ENCODE peak calls at places on chromosomes 5 and 9, in eight cellular contexts. Q, E, A, S, O, Y, W and M are unnamed samples.

GRCh38 chr9:97437151-97437550 is 25.3 kb downstream of the TDRD7 start:
- DNase-seq in Q (no peak), E (no peak), A (no peak), S (no peak), O (no peak), Y (no peak), W (no peak), M (no peak)

GRCh38 chr9:4306066-4306787 is 6.4 kb upstream of the GLIS3 start:
- DNase-seq in Q (no peak), E (no peak), A (no peak), S (no peak), O (peak; percentile 28), Y (no peak), W (no peak), M (no peak)

GRCh38 chr5:31972558-31972957 is 201.6 kb downstream of the GOLPH3 start:
- DNase-seq in Q (no peak), E (no peak), A (no peak), S (no peak), O (no peak), Y (no peak), W (no peak), M (no peak)

GRCh38 chr9:15576350-15577050 is 23.7 kb downstream of the CCDC171 start:
- DNase-seq in Q (no peak), E (no peak), A (no peak), S (no peak), O (peak; percentile 11), Y (no peak), W (no peak), M (no peak)

GRCh38 chr9:118650407-118650806 is 718.8 kb downstream of the BRINP1 start:
- DNase-seq in Q (no peak), E (no peak), A (no peak), S (no peak), O (no peak), Y (no peak), W (no peak), M (no peak)

GRCh38 chr5:160315968-160316367 is 3.6 kb upstream of the CCNJL start:
- DNase-seq in Q (no peak), E (peak; percentile 98), A (no peak), S (no peak), O (peak; percentile 72), Y (no peak), W (no peak), M (no peak)

GRCh38 chr5:68171101-68171558 is 44.4 kb upstream of the PIK3R1 start:
- DNase-seq in Q (peak; percentile 91), E (no peak), A (no peak), S (peak; percentile 71), O (no peak), Y (no peak), W (no peak), M (no peak)

GRCh38 chr5:13957032-13957645 is 12.7 kb upstream of the DNAH5 start:
- DNase-seq in Q (no peak), E (peak; percentile 82), A (no peak), S (no peak), O (peak; percentile 66), Y (no peak), W (peak; percentile 27), M (no peak)

GRCh38 chr5:138927979-138928378 is 52.8 kb upstream of the LRRTM2 start:
- DNase-seq in Q (peak; percentile 77), E (no peak), A (no peak), S (peak; percentile 82), O (peak; percentile 73), Y (no peak), W (no peak), M (no peak)

GRCh38 chr9:82117025-82117424 is 128.5 kb downstream of the SPATA31D1 start:
- DNase-seq in Q (no peak), E (no peak), A (no peak), S (no peak), O (no peak), Y (no peak), W (no peak), M (no peak)

GRCh38 chr5:88602584-88602983 is 280.4 kb downstream of the MEF2C start:
- DNase-seq in Q (no peak), E (no peak), A (no peak), S (no peak), O (no peak), Y (no peak), W (peak; percentile 27), M (no peak)

GRCh38 chr9:136210276-136210675 is 5.3 kb upstream of the LHX3 start:
- DNase-seq in Q (no peak), E (no peak), A (no peak), S (no peak), O (no peak), Y (no peak), W (no peak), M (no peak)

GRCh38 chr9:93164085-93164484 is 19.9 kb upstream of the WNK2 start:
- DNase-seq in Q (no peak), E (no peak), A (no peak), S (no peak), O (no peak), Y (no peak), W (no peak), M (no peak)

GRCh38 chr9:114621975-114622609 is 11.0 kb downstream of the TMEM268 start:
- DNase-seq in Q (no peak), E (peak; percentile 16), A (no peak), S (no peak), O (peak; percentile 58), Y (no peak), W (no peak), M (no peak)

GRCh38 chr9:124621371-124622328 is 114.5 kb upstream of the NR5A1 start:
- DNase-seq in Q (no peak), E (no peak), A (peak; percentile 1), S (no peak), O (no peak), Y (no peak), W (no peak), M (no peak)

GRCh38 chr5:72106922-72107873 is at the start of gene MAP1B:
- DNase-seq in Q (peak; percentile 64), E (peak; percentile 77), A (no peak), S (peak; percentile 64), O (peak; percentile 56), Y (no peak), W (peak; percentile 87), M (no peak)

GRCh38 chr5:123719004-123719403 is 207.0 kb downstream of the CSNK1G3 start:
- DNase-seq in Q (no peak), E (no peak), A (no peak), S (no peak), O (peak; percentile 46), Y (no peak), W (no peak), M (no peak)

GRCh38 chr5:67094476-67095300 is 101.9 kb downstream of the CD180 start:
- DNase-seq in Q (no peak), E (no peak), A (no peak), S (no peak), O (peak; percentile 63), Y (no peak), W (no peak), M (no peak)

GRCh38 chr5:36441215-36441614 is 139.5 kb upstream of the RANBP3L start:
- DNase-seq in Q (no peak), E (no peak), A (no peak), S (no peak), O (no peak), Y (no peak), W (no peak), M (no peak)

GRCh38 chr5:53362521-53362941 is 117.9 kb upstream of the FST start:
- DNase-seq in Q (no peak), E (no peak), A (no peak), S (no peak), O (peak; percentile 92), Y (no peak), W (no peak), M (no peak)

GRCh38 chr5:36936309-36936708 is 59.7 kb downstream of the NIPBL start:
- DNase-seq in Q (no peak), E (no peak), A (no peak), S (no peak), O (no peak), Y (no peak), W (no peak), M (no peak)

GRCh38 chr9:69582018-69582417 is 90.2 kb downstream of the APBA1 start:
- DNase-seq in Q (no peak), E (peak; percentile 3), A (no peak), S (no peak), O (no peak), Y (no peak), W (no peak), M (no peak)

GRCh38 chr5:174576042-174576441 is 148.3 kb upstream of the MSX2 start:
- DNase-seq in Q (no peak), E (no peak), A (no peak), S (no peak), O (no peak), Y (no peak), W (no peak), M (no peak)

GRCh38 chr5:51395666-51396356 is 12.6 kb downstream of the ISL1 start:
- DNase-seq in Q (no peak), E (no peak), A (no peak), S (no peak), O (no peak), Y (no peak), W (no peak), M (no peak)

GRCh38 chr9:27460225-27461023 is 63.7 kb upstream of the IFNK start:
- DNase-seq in Q (no peak), E (no peak), A (no peak), S (no peak), O (no peak), Y (no peak), W (no peak), M (peak; percentile 72)

GRCh38 chr5:147935032-147935431 is 28.7 kb upstream of the C5orf46 start:
- DNase-seq in Q (no peak), E (peak; percentile 58), A (no peak), S (no peak), O (peak; percentile 77), Y (no peak), W (peak; percentile 37), M (no peak)

GRCh38 chr5:6747103-6747502 is 33.9 kb downstream of the TENT4A start:
- DNase-seq in Q (no peak), E (no peak), A (no peak), S (no peak), O (no peak), Y (no peak), W (no peak), M (no peak)

GRCh38 chr5:143685416-143685815 is 126.5 kb upstream of the HMHB1 start:
- DNase-seq in Q (no peak), E (no peak), A (no peak), S (no peak), O (peak; percentile 5), Y (no peak), W (no peak), M (no peak)

GRCh38 chr9:336039-336438 is 121.4 kb downstream of the DOCK8 start:
- DNase-seq in Q (no peak), E (no peak), A (no peak), S (no peak), O (no peak), Y (no peak), W (no peak), M (no peak)

GRCh38 chr5:135245521-135246499 is 153.2 kb downstream of the MACROH2A1 start:
- DNase-seq in Q (peak; percentile 48), E (no peak), A (no peak), S (no peak), O (peak; percentile 16), Y (no peak), W (no peak), M (no peak)

GRCh38 chr9:122370869-122371467 is at the start of gene PTGS1:
- DNase-seq in Q (peak; percentile 65), E (peak; percentile 46), A (no peak), S (peak; percentile 61), O (peak; percentile 43), Y (no peak), W (no peak), M (peak; percentile 73)

GRCh38 chr9:22005700-22006605 is 3.2 kb downstream of the CDKN2B start:
- DNase-seq in Q (no peak), E (no peak), A (no peak), S (no peak), O (no peak), Y (no peak), W (no peak), M (peak; percentile 28)

GRCh38 chr9:37957664-37957953 is 53.7 kb upstream of the SLC25A51 start:
- DNase-seq in Q (no peak), E (no peak), A (no peak), S (no peak), O (no peak), Y (no peak), W (no peak), M (no peak)

GRCh38 chr9:82202808-82203207 is 214.2 kb downstream of the SPATA31D1 start:
- DNase-seq in Q (no peak), E (no peak), A (no peak), S (no peak), O (no peak), Y (no peak), W (no peak), M (no peak)